ENCODE peak calls at places on chromosomes 3 and 15, in four cellular contexts. I is HepG2, K is GM12878, D is K562. C is an unnamed sample. For H3K9me3, the result is how much of the 10 kb centered on the place peaks cover.

GRCh38 chr3:49295489-49296058 is 18.5 kb upstream of the C3orf62 start:
- DNase-seq in D (peak), I (peak), K (no peak), C (peak)

GRCh38 chr15:57751177-57751800 is 44.8 kb downstream of the POLR2M start:
- DNase-seq in I (peak), D (peak), K (no peak), C (peak)

GRCh38 chr3:108409791-108410190 is 100.6 kb downstream of the MYH15 start:
- DNase-seq in D (no peak), I (no peak), K (no peak), C (no peak)

GRCh38 chr3:160331127-160331937 is 67.7 kb downstream of the IFT80 start:
- DNase-seq in I (peak), D (peak), K (no peak), C (peak)

GRCh38 chr3:123447749-123448502 is 964 bp downstream of the ADCY5 start:
- DNase-seq in D (peak), I (no peak), K (no peak), C (no peak)

GRCh38 chr3:59127071-59127470 is 77.2 kb upstream of the CFAP20DC start:
- DNase-seq in K (no peak), I (no peak), D (no peak), C (no peak)

GRCh38 chr15:84878504-84878903 is 6.0 kb upstream of the SLC28A1 start:
- DNase-seq in D (peak), K (no peak), I (peak), C (peak)

GRCh38 chr15:77021803-77022381 is 27.0 kb downstream of the PSTPIP1 start:
- DNase-seq in K (no peak), D (no peak), I (no peak), C (no peak)

GRCh38 chr3:160343132-160343531 is 55.9 kb downstream of the IFT80 start:
- DNase-seq in D (peak), K (no peak), I (peak), C (peak)

GRCh38 chr3:148366743-148367410 is 330.8 kb upstream of the AGTR1 start:
- DNase-seq in I (no peak), D (no peak), K (no peak), C (no peak)

GRCh38 chr15:76674883-76675282 is 230.3 kb downstream of the SCAPER start:
- DNase-seq in I (no peak), K (no peak), D (no peak), C (no peak)

GRCh38 chr3:131591394-131591990 is 88.7 kb upstream of the MRPL3 start:
- DNase-seq in I (no peak), D (no peak), K (no peak), C (no peak)

GRCh38 chr15:35019401-35020327 is 31.6 kb upstream of the ZNF770 start:
- DNase-seq in K (no peak), D (peak), I (no peak), C (no peak)

GRCh38 chr3:197959891-197960693 is at the start of gene LMLN:
- DNase-seq in D (peak), K (peak), I (peak), C (peak)

GRCh38 chr3:149385617-149386298 is 8.3 kb upstream of the TM4SF1 start:
- DNase-seq in K (no peak), D (no peak), I (peak), C (no peak)

GRCh38 chr3:7270731-7271130 is 409.8 kb downstream of the GRM7 start:
- DNase-seq in D (no peak), K (no peak), I (no peak), C (no peak)

GRCh38 chr15:96360581-96361308 is 30.2 kb downstream of the NR2F2 start:
- DNase-seq in D (no peak), K (no peak), I (no peak), C (peak)

GRCh38 chr3:40047406-40047805 is 238.0 kb downstream of the MYRIP start:
- DNase-seq in D (no peak), I (no peak), K (no peak), C (no peak)

GRCh38 chr3:169624533-169624972 is 39.0 kb downstream of the MECOM start:
- DNase-seq in I (no peak), D (no peak), K (no peak), C (peak)

GRCh38 chr3:112362221-112362620 is 29.3 kb downstream of the CD200 start:
- DNase-seq in D (no peak), K (no peak), I (no peak), C (peak)

GRCh38 chr15:59997070-59997701 is 6.9 kb upstream of the FOXB1 start:
- DNase-seq in I (no peak), D (peak), K (no peak), C (no peak)

GRCh38 chr3:25021816-25022215 is 406.2 kb upstream of the RARB start:
- DNase-seq in K (no peak), D (no peak), I (peak), C (peak)

GRCh38 chr3:12663311-12663935 is 494 bp downstream of the RAF1 start:
- DNase-seq in D (no peak), I (no peak), K (no peak), C (no peak)

GRCh38 chr3:58880182-58880581 is 169.6 kb downstream of the CFAP20DC start:
- DNase-seq in I (no peak), K (no peak), D (no peak), C (peak)

GRCh38 chr3:155031191-155031590 is 48.9 kb upstream of the MME start:
- DNase-seq in I (no peak), K (no peak), D (no peak), C (no peak)

GRCh38 chr3:171457263-171458055 is 2.7 kb downstream of the TNIK start:
- DNase-seq in K (no peak), D (no peak), I (no peak), C (no peak)

GRCh38 chr15:31398677-31399260 is 72.1 kb downstream of the KLF13 start:
- DNase-seq in D (no peak), K (no peak), I (peak), C (no peak)

GRCh38 chr3:23183731-23184130 is 19.4 kb upstream of the UBE2E2 start:
- DNase-seq in I (peak), D (peak), K (no peak), C (peak)

GRCh38 chr15:27574541-27575054 is 524.5 kb downstream of the OCA2 start:
- DNase-seq in I (no peak), D (no peak), K (no peak), C (no peak)

GRCh38 chr15:27579738-27580137 is 519.4 kb downstream of the OCA2 start:
- DNase-seq in I (no peak), D (no peak), K (no peak), C (no peak)

GRCh38 chr15:27573800-27574485 is 525.2 kb downstream of the OCA2 start:
- DNase-seq in D (no peak), K (no peak), I (no peak), C (no peak)

GRCh38 chr15:27570746-27571145 is 528.4 kb downstream of the OCA2 start:
- DNase-seq in D (no peak), K (no peak), I (no peak), C (no peak)

GRCh38 chr15:27576576-27576975 is 522.5 kb downstream of the OCA2 start:
- DNase-seq in K (no peak), D (no peak), I (peak), C (no peak)
- H3K9me3 ChIP-seq in K (under half), D (under half), I (under half), C (under half)

DNA sequence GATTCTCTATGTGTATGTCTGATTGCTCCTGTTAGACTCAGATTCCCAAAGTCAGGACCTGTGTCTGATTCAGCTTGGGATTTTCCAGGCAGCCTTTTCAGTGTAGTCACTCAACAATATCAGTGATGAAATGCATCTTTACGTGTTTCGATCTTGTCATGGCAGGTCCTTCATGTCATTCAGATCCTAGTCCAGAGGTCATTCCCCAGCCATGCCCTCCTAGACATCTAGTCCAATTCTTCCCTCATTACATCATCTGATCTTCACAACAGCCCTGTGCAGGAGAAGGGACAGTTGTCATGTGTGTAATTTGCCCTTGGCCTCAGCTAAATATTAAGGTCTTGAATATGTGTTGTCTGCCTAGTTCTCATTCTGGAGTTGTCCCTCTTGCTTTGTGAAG is 153.2 kb upstream of the NR2E3 start:
- DNase-seq in D (no peak), K (no peak), I (peak), C (no peak)
- TF ChIP-seq EZH2 in D (no peak), K (no peak), I (no peak), C (no peak)

GRCh38 chr3:52094591-52095485 is 38.5 kb upstream of the DUSP7 start:
- DNase-seq in K (no peak), D (no peak), I (no peak), C (no peak)

GRCh38 chr3:52091566-52092290 is 35.4 kb upstream of the DUSP7 start:
- DNase-seq in D (no peak), I (no peak), K (no peak), C (no peak)

GRCh38 chr3:52092891-52093290 is 36.5 kb upstream of the DUSP7 start:
- DNase-seq in I (no peak), K (no peak), D (no peak), C (no peak)

GRCh38 chr3:52092291-52092660 is 35.9 kb upstream of the DUSP7 start:
- DNase-seq in I (no peak), D (no peak), K (no peak), C (no peak)

GRCh38 chr3:52093751-52094525 is 37.6 kb upstream of the DUSP7 start:
- DNase-seq in K (no peak), D (no peak), I (peak), C (peak)
- TF ChIP-seq MYC in K (no peak), D (no peak), I (no peak), C (no peak)

DNA sequence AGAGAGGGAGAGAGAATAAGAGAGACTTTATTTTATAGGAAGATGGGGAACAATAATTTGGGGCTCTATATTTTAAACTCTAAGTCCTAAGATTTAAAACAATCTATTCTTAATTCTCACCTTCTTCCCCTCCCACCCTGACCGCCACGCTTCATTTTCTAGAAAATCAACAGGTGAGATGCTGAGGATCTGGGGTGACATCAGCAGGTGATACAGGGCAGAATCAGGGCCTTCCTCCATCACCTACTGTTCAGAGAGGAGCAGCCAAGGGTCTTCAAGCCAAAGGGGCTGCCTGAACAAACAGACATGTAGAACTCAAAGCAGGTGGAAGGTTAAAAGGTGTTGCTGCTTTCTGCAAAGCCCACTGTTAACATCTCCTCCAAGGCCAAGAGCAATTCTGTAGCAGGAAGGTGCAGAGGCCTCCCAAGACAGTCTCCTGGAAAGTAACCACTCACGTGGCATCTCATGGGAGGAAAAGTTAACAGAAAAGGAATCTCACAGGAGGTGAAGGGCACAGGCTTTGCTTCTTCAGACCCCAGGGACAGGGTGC is 183.6 kb upstream of the TLE3 start:
- DNase-seq in K (no peak), I (no peak), D (no peak), C (no peak)
- H3K9me3 ChIP-seq in K (under half), I (under half), D (under half), C (under half)

GRCh38 chr15:54150255-54150654 is 172.0 kb downstream of the UNC13C start:
- DNase-seq in D (no peak), K (peak), I (no peak), C (no peak)
- TF ChIP-seq EZH2 in D (no peak), K (no peak), I (no peak), C (no peak)

GRCh38 chr3:172836390-172836997 is 86.0 kb downstream of the ECT2 start:
- DNase-seq in K (no peak), D (peak), I (peak), C (peak)
- TF ChIP-seq MYC in K (no peak), D (no peak), I (no peak), C (no peak)

C was measured in endothelial cell of umbilical vein.